ENCODE peak calls at places on chromosomes 16 and 17, in four cellular contexts. J is effector memory CD4-positive, alpha-beta T cell; M is right lobe of liver; B is sigmoid colon. H is an unnamed sample. For H3K4me1, the result is how much of the 10 kb centered on the place peaks cover.

GRCh38 chr17:21394265-21394664 is 18.1 kb downstream of the KCNJ12 start:
- DNase-seq in J (no peak), M (no peak), B (no peak), H (no peak)

GRCh38 chr16:19524356-19524865 is 669 bp downstream of the CCP110 start:
- DNase-seq in J (no peak), M (no peak), B (peak), H (no peak)

GRCh38 chr17:66667491-66668030 is 167.4 kb upstream of the CACNG5 start:
- DNase-seq in J (peak), M (no peak), B (no peak), H (no peak)

GRCh38 chr16:51053805-51054204 is 97.3 kb downstream of the SALL1 start:
- DNase-seq in J (no peak), M (no peak), B (no peak), H (no peak)

GRCh38 chr17:78140169-78141051 is 5.8 kb upstream of the C17orf99 start:
- DNase-seq in J (peak), M (peak), B (peak), H (peak)

GRCh38 chr16:65336169-65336568 is 214.3 kb upstream of the CDH11 start:
- DNase-seq in J (no peak), M (no peak), B (no peak), H (no peak)

GRCh38 chr17:65074778-65075250 is 18.3 kb upstream of the GNA13 start:
- DNase-seq in J (no peak), M (peak), B (peak), H (peak)

GRCh38 chr17:29166507-29166887 is 13.7 kb downstream of the MYO18A start:
- DNase-seq in J (no peak), M (peak), B (no peak), H (no peak)

GRCh38 chr16:4103741-4104140 is 12.5 kb downstream of the ADCY9 start:
- DNase-seq in J (no peak), M (no peak), B (peak), H (no peak)

GRCh38 chr16:1929105-1929504 is 10.9 kb upstream of the HS3ST6 start:
- DNase-seq in J (no peak), M (no peak), B (no peak), H (no peak)

GRCh38 chr17:8073627-8074485 is 13.7 kb downstream of the ALOX12B start:
- DNase-seq in J (peak), M (peak), B (peak), H (no peak)

GRCh38 chr17:77924757-77925336 is 33.7 kb upstream of the TNRC6C start:
- DNase-seq in J (no peak), M (no peak), B (peak), H (peak)

GRCh38 chr16:1494129-1494640 is 1.0 kb downstream of the TELO2 start:
- DNase-seq in J (no peak), M (no peak), B (peak), H (no peak)

DNA sequence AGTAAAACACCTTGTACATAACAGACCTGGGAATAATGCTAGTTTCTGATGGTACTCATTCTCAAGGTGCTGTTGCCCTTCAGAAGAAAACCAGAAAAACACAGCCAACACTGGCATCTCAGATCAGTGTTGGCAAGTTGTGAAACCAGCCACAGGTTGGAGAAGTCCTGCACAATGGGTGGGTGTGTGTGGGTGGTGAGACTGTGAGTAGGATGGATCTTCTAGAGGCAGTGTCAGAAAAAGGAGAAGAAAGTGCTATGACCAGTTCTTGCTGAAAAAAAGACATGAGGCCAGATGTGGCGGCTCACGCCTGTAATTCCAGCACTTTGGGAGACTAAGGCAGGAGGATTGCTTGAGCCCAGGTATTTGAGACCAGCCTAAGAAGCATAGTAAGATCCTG is 35.2 kb upstream of the SMIM36 start:
- DNase-seq in J (no peak), M (no peak), B (no peak), H (no peak)
- H3K27ac ChIP-seq in J (no peak), M (no peak), B (no peak), H (no peak)

GRCh38 chr17:38731526-38732294 is 1.6 kb downstream of the CISD3 start:
- DNase-seq in J (no peak), M (peak), B (peak), H (no peak)

GRCh38 chr17:38728290-38728831 is 1.8 kb upstream of the CISD3 start:
- DNase-seq in J (peak), M (peak), B (no peak), H (no peak)

GRCh38 chr17:38730526-38731379 is 612 bp downstream of the CISD3 start:
- DNase-seq in J (no peak), M (peak), B (peak), H (peak)

GRCh38 chr17:38729368-38729885 is 714 bp upstream of the CISD3 start:
- DNase-seq in J (no peak), M (no peak), B (no peak), H (no peak)

DNA sequence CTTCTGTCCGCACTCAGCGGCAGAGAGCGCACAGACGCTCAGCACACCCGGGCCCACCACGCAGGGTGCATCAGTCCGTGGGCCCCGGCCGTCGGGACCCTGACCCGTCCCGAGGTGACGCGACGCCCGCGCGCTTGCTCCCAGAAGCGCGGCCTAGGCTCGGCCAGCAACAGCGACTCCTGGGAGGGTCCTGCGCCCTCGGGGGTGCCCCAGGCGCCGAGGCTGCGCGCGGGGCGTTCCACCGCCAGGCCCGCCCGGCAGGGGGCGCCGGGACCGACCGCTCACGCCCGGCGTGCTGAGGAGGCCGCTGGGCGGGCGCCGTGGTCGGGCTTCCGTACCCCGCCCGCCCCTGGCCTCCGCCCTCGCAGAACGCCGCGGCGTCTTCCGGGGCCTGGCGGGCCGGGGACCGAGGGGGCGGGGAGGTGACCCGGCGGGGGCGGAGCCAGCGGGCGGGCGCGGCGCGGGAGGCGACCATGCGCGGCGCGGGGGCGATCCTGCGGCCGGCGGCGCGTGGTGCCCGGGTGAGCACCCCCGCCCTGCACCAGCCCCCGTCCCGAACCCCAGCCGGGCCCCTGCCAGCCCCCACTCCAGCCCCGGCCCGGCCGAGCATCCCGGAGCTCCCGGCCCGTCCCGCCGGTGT is at the start of gene CISD3:
- DNase-seq in J (peak), M (peak), B (peak), H (peak)
- H3K4me1 ChIP-seq in J (half or more), M (under half), B (under half), H (under half)

GRCh38 chr16:71902656-71903365 is 7.5 kb downstream of the IST1 start:
- DNase-seq in J (no peak), M (no peak), B (no peak), H (no peak)
- H3K27ac ChIP-seq in J (no peak), M (no peak), B (no peak), H (no peak)

DNA sequence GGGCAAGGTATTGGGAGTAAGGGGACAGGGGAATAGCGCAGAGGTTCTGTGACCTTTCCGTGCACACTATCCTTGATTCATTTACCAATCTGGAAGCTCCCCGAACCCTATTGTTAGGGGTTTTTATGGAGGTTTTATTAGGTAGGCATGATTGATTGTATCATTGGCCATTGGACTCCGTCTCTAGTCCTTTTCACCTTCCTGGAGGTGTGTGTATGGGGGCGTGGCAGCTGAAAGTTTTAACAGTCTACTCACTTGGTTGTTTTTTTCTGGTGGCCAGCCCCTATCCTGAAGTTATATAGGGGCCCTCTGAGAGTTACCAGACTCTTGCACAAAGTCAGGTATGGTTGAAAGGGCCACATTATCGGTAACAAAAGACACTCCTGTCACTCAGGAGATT is 23.0 kb downstream of the MAP2K4 start:
- DNase-seq in J (no peak), M (no peak), B (no peak), H (no peak)
- H3K4me1 ChIP-seq in J (under half), M (under half), B (under half), H (under half)

DNA sequence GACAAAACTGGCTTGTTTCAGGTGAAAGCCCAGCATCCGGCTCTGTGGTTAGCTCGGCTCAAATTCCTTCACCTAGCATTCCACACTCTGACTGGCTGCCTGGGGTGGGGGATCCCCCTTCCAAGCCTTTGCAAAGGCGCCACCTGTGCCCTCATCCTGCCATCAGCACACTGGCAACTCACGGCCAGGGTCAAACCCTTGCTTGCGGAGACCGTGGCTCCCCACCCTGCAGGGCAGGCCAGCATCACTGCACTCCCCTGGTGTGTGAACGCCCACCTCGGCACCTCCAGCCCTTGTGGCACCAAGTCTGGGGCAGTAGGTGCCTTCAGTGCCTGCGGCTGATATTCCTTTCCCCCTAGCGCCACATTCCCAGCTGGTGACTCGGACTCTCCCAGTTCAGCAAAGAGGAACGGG is 1.3 kb downstream of the FLII start:
- DNase-seq in J (no peak), M (no peak), B (no peak), H (no peak)
- H3K27ac ChIP-seq in J (peak), M (peak), B (peak), H (peak)

GRCh38 chr17:42270596-42270995 is 5.6 kb downstream of the STAT5B start:
- DNase-seq in J (no peak), M (no peak), B (no peak), H (no peak)
- H3K4me1 ChIP-seq in J (under half), M (under half), B (half or more), H (under half)

GRCh38 chr17:72603346-72604242 is 482.8 kb downstream of the SOX9 start:
- DNase-seq in J (no peak), M (no peak), B (no peak), H (no peak)
- H3K27ac ChIP-seq in J (no peak), M (no peak), B (no peak), H (no peak)

GRCh38 chr17:17819111-17819510 is 17.7 kb downstream of the SREBF1 start:
- DNase-seq in J (no peak), M (no peak), B (no peak), H (no peak)

GRCh38 chr17:17819561-17819995 is 17.2 kb downstream of the SREBF1 start:
- DNase-seq in J (peak), M (peak), B (peak), H (peak)

GRCh38 chr17:17822189-17822978 is 14.4 kb downstream of the SREBF1 start:
- DNase-seq in J (no peak), M (peak), B (peak), H (peak)

GRCh38 chr17:17820046-17820445 is 16.7 kb downstream of the SREBF1 start:
- DNase-seq in J (no peak), M (no peak), B (no peak), H (no peak)

DNA sequence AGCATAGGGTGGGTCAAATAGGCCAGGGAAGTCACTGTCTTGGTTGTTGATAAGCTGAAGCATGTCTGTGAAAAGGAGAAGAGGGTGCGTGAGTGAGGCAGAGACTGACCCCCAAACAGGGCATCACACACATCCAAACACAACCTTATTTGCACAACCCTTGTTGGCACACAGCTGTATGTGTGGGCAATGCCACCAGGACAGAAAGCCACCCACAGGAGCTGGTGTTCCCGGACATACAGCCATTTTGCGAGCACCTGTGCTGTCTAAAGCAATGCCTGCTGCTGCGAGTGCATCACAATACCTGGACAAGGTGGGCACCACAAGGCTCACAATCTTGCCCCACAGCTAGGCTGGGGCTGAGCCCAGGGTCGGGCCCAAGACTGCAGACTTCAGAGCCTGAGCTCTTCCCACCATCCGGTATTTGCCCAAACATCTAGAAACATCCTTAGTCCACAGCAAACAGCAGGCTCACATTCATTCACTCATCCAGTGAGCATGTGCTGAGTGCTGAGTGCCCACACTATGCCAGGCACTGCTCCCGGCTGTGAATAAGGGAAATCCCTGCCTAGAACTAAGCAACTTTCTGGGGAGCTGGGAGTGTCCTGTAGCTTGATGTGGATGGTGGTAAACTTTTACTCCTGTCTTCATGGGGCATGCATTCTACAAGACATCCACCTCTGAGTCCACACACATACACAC is 16.2 kb downstream of the SREBF1 start:
- DNase-seq in J (no peak), M (no peak), B (no peak), H (no peak)
- H3K4me1 ChIP-seq in J (under half), M (under half), B (half or more), H (under half)